ENCODE peak calls at places on chromosomes 4 and X, in eight cellular contexts. C is GM12878, Y is HCT116, J is gastrocnemius medialis, S is HepG2, G is K562, B is IMR-90, M is upper lobe of left lung. H is an unnamed sample.
A peak's percentile ranks its signal among the peaks of the same experiment; 100 is the strongest.

GRCh38 chr4:12458621-12459020 is 1025.5 kb downstream of the RAB28 start:
- ATAC-seq in C (no peak), Y (no peak), J (no peak), S (no peak), G (no peak), B (no peak), M (no peak), H (no peak)

GRCh38 chr4:87239821-87240220 is 19.4 kb upstream of the KLHL8 start:
- ATAC-seq in C (no peak), Y (no peak), J (no peak), S (no peak), G (no peak), B (peak; percentile 46), M (no peak), H (no peak)

GRCh38 chr4:1116837-1117236 is 3.5 kb upstream of the RNF212 start:
- ATAC-seq in C (no peak), Y (peak; percentile 62), J (no peak), S (no peak), G (no peak), B (no peak), M (no peak), H (no peak)

GRCh38 chrX:49838374-49838773 is 9.3 kb downstream of the PAGE4 start:
- ATAC-seq in C (peak; percentile 91), Y (peak; percentile 85), J (no peak), S (peak; percentile 57), G (peak; percentile 73), B (peak; percentile 62), M (no peak), H (no peak)

GRCh38 chr4:166045457-166045856 is 172.4 kb downstream of the TLL1 start:
- ATAC-seq in C (peak; percentile 87), Y (no peak), J (no peak), S (no peak), G (no peak), B (no peak), M (no peak), H (no peak)

GRCh38 chrX:48938721-48939416 is 18.5 kb downstream of the OTUD5 start:
- ATAC-seq in C (peak; percentile 65), Y (no peak), J (no peak), S (no peak), G (no peak), B (no peak), M (no peak), H (no peak)

GRCh38 chr4:90127223-90127705 is at the start of gene CCSER1:
- ATAC-seq in C (peak; percentile 78), Y (peak; percentile 90), J (peak; percentile 47), S (peak; percentile 71), G (no peak), B (peak; percentile 65), M (peak; percentile 95), H (peak; percentile 93)

GRCh38 chr4:126533176-126533575 is 1099.6 kb upstream of the INTU start:
- ATAC-seq in C (no peak), Y (no peak), J (no peak), S (no peak), G (no peak), B (peak; percentile 49), M (no peak), H (no peak)

GRCh38 chr4:176794151-176794550 is 1.4 kb upstream of the VEGFC start:
- ATAC-seq in C (no peak), Y (no peak), J (no peak), S (no peak), G (no peak), B (peak; percentile 53), M (peak; percentile 53), H (no peak)

GRCh38 chr4:185335579-185335978 is 60.1 kb downstream of the LRP2BP start:
- ATAC-seq in C (no peak), Y (no peak), J (no peak), S (peak; percentile 48), G (no peak), B (no peak), M (no peak), H (no peak)

GRCh38 chr4:151169223-151169622 is 69.8 kb downstream of the RPS3A start:
- ATAC-seq in C (no peak), Y (no peak), J (peak; percentile 75), S (peak; percentile 39), G (no peak), B (peak; percentile 87), M (peak; percentile 96), H (peak; percentile 93)

GRCh38 chrX:134732676-134733075 is 74.4 kb upstream of the PLAC1 start:
- ATAC-seq in C (no peak), Y (no peak), J (no peak), S (no peak), G (no peak), B (no peak), M (no peak), H (no peak)

GRCh38 chr4:146123231-146123630 is 52.3 kb upstream of the LSM6 start:
- ATAC-seq in C (peak; percentile 62), Y (no peak), J (no peak), S (no peak), G (no peak), B (no peak), M (no peak), H (no peak)

GRCh38 chr4:31660916-31661315 is 940.7 kb downstream of the PCDH7 start:
- ATAC-seq in C (no peak), Y (no peak), J (no peak), S (no peak), G (no peak), B (no peak), M (no peak), H (no peak)

GRCh38 chr4:4256799-4257198 is 8.8 kb upstream of the TMEM128 start:
- ATAC-seq in C (no peak), Y (no peak), J (no peak), S (no peak), G (peak; percentile 52), B (no peak), M (no peak), H (peak; percentile 72)

GRCh38 chr4:122588453-122589238 is 32.2 kb downstream of the IL21 start:
- ATAC-seq in C (no peak), Y (no peak), J (no peak), S (no peak), G (no peak), B (peak; percentile 60), M (no peak), H (no peak)

GRCh38 chr4:38055566-38055965 is 95.4 kb downstream of the PTTG2 start:
- ATAC-seq in C (no peak), Y (peak; percentile 44), J (no peak), S (peak; percentile 50), G (peak; percentile 66), B (no peak), M (peak; percentile 34), H (peak; percentile 28)

GRCh38 chr4:87041142-87041541 is 106.3 kb downstream of the AFF1 start:
- ATAC-seq in C (no peak), Y (no peak), J (no peak), S (no peak), G (no peak), B (no peak), M (peak; percentile 77), H (peak; percentile 41)

DNA sequence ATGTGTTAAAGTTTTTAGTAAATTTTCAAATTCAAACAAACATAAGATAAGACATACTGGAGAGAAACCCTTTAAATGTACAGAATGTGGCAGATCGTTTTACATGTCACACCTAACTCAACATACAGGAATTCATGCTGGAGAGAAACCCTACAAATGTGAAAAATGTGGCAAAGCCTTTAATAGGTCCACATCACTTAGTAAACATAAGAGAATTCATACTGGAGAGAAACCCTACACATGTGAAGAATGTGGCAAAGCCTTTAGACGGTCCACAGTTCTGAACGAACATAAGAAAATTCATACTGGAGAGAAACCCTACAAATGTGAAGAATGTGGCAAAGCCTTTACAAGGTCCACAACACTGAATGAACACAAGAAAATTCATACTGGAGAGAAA is 32.8 kb downstream of the ZNF595 start:
- ATAC-seq in C (no peak), Y (no peak), J (no peak), S (no peak), G (no peak), B (no peak), M (no peak), H (no peak)
- H3K9me3 ChIP-seq in C (peaks cover 7% of the 10 kb centered on the region), Y (peaks cover 42% of the 10 kb centered on the region), J (peaks cover 57% of the 10 kb centered on the region), S (peaks cover 82% of the 10 kb centered on the region), G (peaks cover 26% of the 10 kb centered on the region), B (peaks cover 55% of the 10 kb centered on the region), M (peaks cover 94% of the 10 kb centered on the region), H (peaks cover 12% of the 10 kb centered on the region)

GRCh38 chrX:130263016-130263415 is 5.7 kb downstream of the ZNF280C start:
- ATAC-seq in C (no peak), Y (no peak), J (no peak), S (no peak), G (no peak), B (no peak), M (no peak), H (no peak)

GRCh38 chrX:130264573-130264972 is 4.1 kb downstream of the ZNF280C start:
- ATAC-seq in C (no peak), Y (no peak), J (no peak), S (no peak), G (no peak), B (no peak), M (no peak), H (no peak)

GRCh38 chrX:130268500-130269170 is at the start of gene ZNF280C:
- ATAC-seq in C (peak; percentile 94), Y (peak; percentile 97), J (peak; percentile 95), S (peak; percentile 97), G (peak; percentile 97), B (peak; percentile 97), M (peak; percentile 98), H (peak; percentile 95)
- TF ChIP-seq POLR2A in C (peak; percentile 96), Y (peak; percentile 88), J (peak; percentile 83), S (peak; percentile 93), G (peak; percentile 94), B (peak; percentile 97), M (peak; percentile 79), H (peak; percentile 67)

DNA sequence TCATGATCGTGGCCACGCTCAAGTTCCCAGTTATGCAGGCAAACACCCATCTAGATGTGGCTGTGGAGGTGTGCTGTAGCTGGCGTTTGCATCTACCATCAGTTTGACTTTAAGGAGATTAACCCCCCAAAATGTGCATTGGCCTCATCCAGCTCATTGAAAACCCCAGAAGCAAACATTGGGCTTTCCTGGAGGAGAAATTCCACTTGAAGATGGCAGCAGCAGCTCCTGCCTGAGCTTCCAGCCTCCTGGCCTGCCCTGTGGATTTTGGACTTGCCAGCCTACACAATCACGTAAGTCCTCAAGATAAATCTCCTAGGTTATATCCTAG is 30.2 kb upstream of the SLC25A6 start:
- ATAC-seq in C (no peak), Y (no peak), J (no peak), S (no peak), G (no peak), B (no peak), M (no peak), H (no peak)
- H3K9me3 ChIP-seq in C (peaks cover 26% of the 10 kb centered on the region), Y (no peaks in the 10 kb centered on the region), J (no peaks in the 10 kb centered on the region), S (peaks cover 16% of the 10 kb centered on the region), G (no peaks in the 10 kb centered on the region), B (peaks cover 27% of the 10 kb centered on the region), M (peaks cover 12% of the 10 kb centered on the region), H (no peaks in the 10 kb centered on the region)

DNA sequence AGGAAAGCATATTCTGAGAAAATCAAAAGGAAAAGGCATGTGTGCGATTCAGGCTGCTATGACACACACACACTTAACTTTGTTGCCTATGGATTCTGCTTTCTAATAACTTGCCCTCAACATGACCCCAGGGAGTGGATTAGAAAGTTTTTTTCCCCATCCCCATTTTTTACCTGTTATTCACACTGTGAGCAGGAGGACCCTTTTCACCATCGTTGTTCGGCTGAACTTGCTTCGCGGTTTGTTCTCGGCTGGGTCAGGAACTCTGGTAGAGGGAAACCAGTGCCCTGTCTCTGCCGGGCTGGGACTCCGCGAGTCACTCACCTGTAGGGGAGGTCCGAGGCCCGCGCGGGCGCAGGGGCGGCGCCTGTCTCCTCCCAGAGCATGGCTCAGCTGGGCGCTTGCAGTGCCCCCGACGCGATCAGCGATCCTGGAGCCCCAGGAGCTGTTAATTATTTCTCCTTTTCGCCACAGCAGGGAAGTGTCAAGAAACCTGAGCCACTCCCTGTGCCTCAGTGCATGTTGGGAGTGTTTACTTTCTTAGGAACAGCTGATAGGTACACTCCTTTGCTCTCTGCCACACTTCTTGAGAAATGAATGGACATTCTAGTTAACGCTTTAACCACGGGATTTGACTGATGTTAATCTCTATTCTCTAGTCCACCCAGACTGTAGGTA is at the start of gene RASSF6:
- ATAC-seq in C (peak; percentile 91), Y (peak; percentile 100), J (no peak), S (peak; percentile 99), G (peak; percentile 95), B (no peak), M (peak; percentile 90), H (peak; percentile 22)
- TF ChIP-seq POLR2A in C (no peak), Y (no peak), J (no peak), S (no peak), G (no peak), B (no peak), M (peak; percentile 43), H (no peak)